ENCODE peak calls at places on chromosomes 5 and 9, in nine cellular contexts. Q is fibroblast of the aortic adventitia; X is HFF-Myc; J is GM06990; N is colonic mucosa; W is CD8-positive, alpha-beta T cell; M is hepatocyte; S is prostate gland; K is cardiac fibroblast. H is an unnamed sample.

GRCh38 chr5:126829098-126829497 is 52.2 kb downstream of the LMNB1 start:
- DNase-seq in W (no peak), M (no peak), S (no peak), X (no peak), K (no peak), J (no peak), Q (no peak), N (no peak), H (no peak)

GRCh38 chr9:130042406-130042930 is 521 bp downstream of the FNBP1 start:
- DNase-seq in M (peak), S (no peak), K (no peak), J (no peak), Q (no peak), W (peak), N (no peak), X (no peak), H (peak)

GRCh38 chr9:33795281-33795680 is at the start of gene PRSS3:
- DNase-seq in K (no peak), S (no peak), W (no peak), X (no peak), M (no peak), Q (no peak), J (no peak), N (no peak), H (no peak)

GRCh38 chr5:122959740-122960450 is 76.6 kb downstream of the PPIC start:
- DNase-seq in S (no peak), W (no peak), M (no peak), N (no peak), K (no peak), Q (no peak), X (no peak), J (no peak), H (peak)

GRCh38 chr9:118809160-118809625 is 560.0 kb downstream of the BRINP1 start:
- DNase-seq in X (no peak), Q (no peak), M (peak), W (no peak), J (no peak), N (no peak), S (no peak), K (no peak), H (no peak)

GRCh38 chr5:140214831-140215230 is 39.8 kb downstream of the CYSTM1 start:
- DNase-seq in K (peak), M (no peak), W (no peak), X (peak), N (no peak), S (no peak), J (no peak), Q (peak), H (peak)

GRCh38 chr5:134417707-134418106 is 6.0 kb upstream of the CDKN2AIPNL start:
- DNase-seq in M (no peak), W (no peak), N (no peak), Q (no peak), K (no peak), X (no peak), S (no peak), J (no peak), H (no peak)

GRCh38 chr9:91274950-91275349 is 86.8 kb downstream of the AUH start:
- DNase-seq in S (no peak), M (no peak), W (no peak), X (no peak), J (no peak), N (no peak), K (no peak), Q (no peak), H (no peak)

GRCh38 chr5:123700624-123701023 is 188.6 kb downstream of the CSNK1G3 start:
- DNase-seq in X (peak), S (peak), W (no peak), N (no peak), J (no peak), Q (peak), K (peak), M (peak), H (peak)

GRCh38 chr9:111298831-111299603 is 31.0 kb downstream of the OR2K2 start:
- DNase-seq in Q (peak), S (peak), N (no peak), W (no peak), J (peak), X (peak), K (peak), M (peak), H (peak)

GRCh38 chr9:96116275-96117051 is 185.5 kb downstream of the HSD17B3 start:
- DNase-seq in X (no peak), N (peak), Q (no peak), M (peak), J (no peak), W (no peak), K (no peak), S (peak), H (no peak)

GRCh38 chr9:72828281-72828731 is 124.5 kb downstream of the ALDH1A1 start:
- DNase-seq in J (no peak), W (no peak), N (no peak), M (peak), X (no peak), Q (peak), S (no peak), K (peak), H (peak)

GRCh38 chr5:121853853-121854252 is 2.2 kb downstream of the FTMT start:
- DNase-seq in K (no peak), S (no peak), N (no peak), Q (no peak), M (no peak), X (no peak), W (no peak), J (no peak), H (no peak)

GRCh38 chr5:157778121-157778805 is 34.8 kb downstream of the LSM11 start:
- DNase-seq in X (peak), K (no peak), N (peak), S (peak), J (no peak), W (no peak), Q (peak), M (peak), H (peak)

GRCh38 chr5:21573915-21574314 is 1279.2 kb downstream of the CDH12 start:
- DNase-seq in W (no peak), X (no peak), S (no peak), K (no peak), Q (no peak), N (no peak), J (no peak), M (no peak), H (no peak)

GRCh38 chr5:3994635-3995034 is 399.0 kb downstream of the IRX1 start:
- DNase-seq in J (no peak), W (no peak), M (no peak), Q (peak), N (no peak), K (peak), X (no peak), S (no peak), H (no peak)

GRCh38 chr9:3696368-3696767 is 170.6 kb upstream of the RFX3 start:
- DNase-seq in M (no peak), X (no peak), K (no peak), W (no peak), S (no peak), N (no peak), Q (no peak), J (no peak), H (no peak)

GRCh38 chr5:38465045-38465444 is 91.4 kb downstream of the LIFR start:
- DNase-seq in N (no peak), X (peak), Q (no peak), K (peak), S (no peak), J (no peak), M (no peak), W (no peak), H (peak)

GRCh38 chr9:131800366-131800765 is 60.5 kb upstream of the RAPGEF1 start:
- DNase-seq in N (no peak), X (no peak), Q (no peak), M (no peak), S (no peak), K (no peak), J (no peak), W (no peak), H (no peak)

GRCh38 chr5:139668064-139668880 is 20.1 kb downstream of the CXXC5 start:
- DNase-seq in N (no peak), W (peak), Q (no peak), K (peak), J (peak), X (no peak), S (no peak), M (peak), H (peak)

GRCh38 chr5:43649256-43649655 is 46.3 kb downstream of the NNT start:
- DNase-seq in S (no peak), W (no peak), N (no peak), X (no peak), K (peak), Q (peak), J (no peak), M (no peak), H (peak)

GRCh38 chr9:92155221-92155620 is 40.0 kb upstream of the SPTLC1 start:
- DNase-seq in N (no peak), Q (no peak), X (no peak), K (no peak), W (peak), J (no peak), S (no peak), M (no peak), H (no peak)

GRCh38 chr5:84086517-84086916 is 298.2 kb downstream of the EDIL3 start:
- DNase-seq in N (no peak), X (no peak), K (peak), J (no peak), S (no peak), Q (no peak), W (no peak), M (no peak), H (no peak)

GRCh38 chr5:7686794-7687193 is 164.1 kb downstream of the CFAP90 start:
- DNase-seq in K (no peak), S (no peak), W (no peak), J (no peak), Q (no peak), M (no peak), X (no peak), N (no peak), H (no peak)

GRCh38 chr9:70403618-70404025 is 10.8 kb downstream of the KLF9 start:
- DNase-seq in X (no peak), S (no peak), J (no peak), N (no peak), Q (peak), M (no peak), W (peak), K (no peak), H (no peak)

GRCh38 chr9:34995288-34996060 is 5.9 kb downstream of the DNAJB5 start:
- DNase-seq in N (no peak), S (no peak), J (no peak), Q (peak), W (no peak), X (no peak), K (peak), M (no peak), H (peak)

GRCh38 chr5:137630972-137631370 is 104.9 kb downstream of the KLHL3 start:
- DNase-seq in N (no peak), K (no peak), Q (no peak), J (no peak), X (no peak), M (no peak), W (no peak), S (no peak), H (no peak)

GRCh38 chr5:73446631-73447233 is 1.8 kb downstream of the FOXD1 start:
- DNase-seq in J (no peak), X (no peak), S (no peak), M (no peak), W (no peak), Q (no peak), K (peak), N (no peak), H (no peak)

GRCh38 chr5:73447234-73448071 is 1.1 kb downstream of the FOXD1 start:
- DNase-seq in S (no peak), K (peak), Q (peak), M (peak), X (no peak), J (no peak), W (peak), N (peak), H (peak)

GRCh38 chr5:73448451-73449136 is at the start of gene FOXD1:
- DNase-seq in K (peak), Q (peak), J (peak), W (peak), N (peak), M (peak), S (peak), X (peak), H (peak)

GRCh38 chr5:73450041-73450598 is 1.5 kb upstream of the FOXD1 start:
- DNase-seq in K (no peak), N (no peak), J (no peak), W (no peak), S (no peak), Q (no peak), M (no peak), X (no peak), H (no peak)

GRCh38 chr5:73448072-73448432 is 525 bp downstream of the FOXD1 start:
- DNase-seq in S (no peak), X (no peak), Q (no peak), K (no peak), W (peak), M (no peak), J (no peak), N (no peak), H (no peak)
- H3K4me3 ChIP-seq in S (peak), X (peak), Q (peak), K (peak), W (no peak), M (peak), J (peak), N (peak), H (peak)

GRCh38 chr9:113581865-113582697 is 118.6 kb downstream of the RGS3 start:
- DNase-seq in W (peak), Q (peak), M (no peak), J (peak), S (peak), X (peak), N (peak), K (peak), H (peak)
- TF ChIP-seq CTCF in W (peak), Q (peak), M (no peak), J (peak), S (no peak), X (peak), N (no peak), K (peak), H (peak)

GRCh38 chr9:114365194-114365593 is 22.6 kb downstream of the AKNA start:
- DNase-seq in W (no peak), K (no peak), J (no peak), Q (no peak), N (no peak), X (no peak), M (no peak), S (no peak), H (no peak)

GRCh38 chr9:114364123-114364522 is 23.7 kb downstream of the AKNA start:
- DNase-seq in K (peak), S (no peak), Q (peak), N (no peak), J (no peak), W (no peak), X (no peak), M (no peak), H (peak)

GRCh38 chr9:114362394-114362793 is 25.4 kb downstream of the AKNA start:
- DNase-seq in J (no peak), W (no peak), N (no peak), M (no peak), S (no peak), Q (no peak), K (no peak), X (no peak), H (no peak)

GRCh38 chr9:114364528-114365041 is 23.2 kb downstream of the AKNA start:
- DNase-seq in S (no peak), W (no peak), K (peak), Q (no peak), J (peak), N (no peak), M (no peak), X (no peak), H (no peak)

GRCh38 chr9:114363424-114363823 is 24.4 kb downstream of the AKNA start:
- DNase-seq in M (no peak), J (no peak), S (no peak), K (no peak), W (no peak), N (no peak), X (no peak), Q (no peak), H (no peak)
- H3K4me3 ChIP-seq in M (no peak), J (no peak), S (no peak), K (no peak), W (no peak), N (no peak), X (no peak), Q (no peak), H (no peak)

GRCh38 chr5:989961-990530 is 18.6 kb upstream of the NKD2 start:
- DNase-seq in S (no peak), N (peak), K (peak), M (peak), Q (no peak), J (no peak), X (no peak), W (no peak), H (peak)
- TF ChIP-seq CTCF in S (peak), N (no peak), K (peak), M (peak), Q (peak), J (peak), X (peak), W (no peak), H (peak)

DNA sequence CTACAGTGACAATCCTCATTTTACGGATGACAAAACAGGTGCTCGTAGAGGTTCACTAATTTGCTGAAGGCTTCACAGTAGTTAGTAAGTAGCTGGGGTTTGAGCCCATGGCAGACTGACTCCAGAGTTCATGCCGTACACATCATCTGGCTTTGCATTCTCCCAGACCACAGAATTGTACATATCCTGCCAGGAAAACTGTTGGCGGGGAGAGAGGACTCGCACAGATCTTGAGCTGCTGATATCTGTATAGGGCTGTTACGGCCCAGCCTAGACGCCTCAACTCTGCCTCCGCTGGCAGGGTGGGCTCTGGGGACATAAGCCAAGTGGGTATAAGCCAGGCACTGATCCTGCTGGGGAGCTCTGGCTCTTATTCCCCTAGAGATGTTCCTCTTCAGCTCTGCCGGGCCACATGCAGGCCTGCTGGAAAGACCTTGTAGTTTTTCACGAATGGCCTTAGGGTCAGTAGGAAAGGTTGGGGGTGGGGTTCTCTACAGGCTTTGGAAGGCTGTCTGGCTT is 16.3 kb downstream of the LARP1 start:
- DNase-seq in J (no peak), N (no peak), X (peak), K (peak), S (peak), M (peak), W (no peak), Q (peak), H (peak)
- H3K4me3 ChIP-seq in J (no peak), N (no peak), X (no peak), K (no peak), S (no peak), M (no peak), W (no peak), Q (peak), H (peak)

DNA sequence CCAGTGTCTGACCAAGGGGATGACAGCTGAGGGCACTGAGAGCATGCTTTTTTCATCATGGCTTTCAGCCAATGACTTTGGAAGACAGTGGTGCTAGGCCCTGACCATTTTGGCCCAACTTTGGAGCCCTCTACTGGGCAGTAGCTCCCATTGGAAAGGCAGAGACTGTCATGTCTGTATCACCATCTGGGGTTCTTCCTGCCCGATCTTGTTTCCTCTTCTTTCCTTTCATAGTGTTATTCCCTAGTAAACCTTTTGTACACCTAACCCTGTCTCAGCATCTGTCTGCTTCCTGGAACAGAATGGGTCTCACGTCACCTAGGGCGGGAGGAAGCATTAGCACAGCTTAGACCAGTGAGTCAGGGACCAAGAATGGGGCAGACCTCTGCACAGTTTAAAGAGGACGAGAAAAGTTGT is 97.4 kb upstream of the MAST4 start:
- DNase-seq in Q (peak), K (peak), N (no peak), X (peak), W (no peak), M (peak), S (no peak), J (no peak), H (no peak)
- TF ChIP-seq CTCF in Q (peak), K (peak), N (no peak), X (peak), W (no peak), M (no peak), S (no peak), J (peak), H (no peak)

GRCh38 chr9:120927125-120928014 is 774 bp upstream of the TRAF1 start:
- DNase-seq in M (no peak), J (peak), X (no peak), N (no peak), Q (no peak), K (no peak), S (no peak), W (no peak), H (no peak)
- H3K4me3 ChIP-seq in M (no peak), J (peak), X (no peak), N (no peak), Q (no peak), K (no peak), S (no peak), W (peak), H (no peak)

GRCh38 chr9:38132956-38133355 is 63.9 kb upstream of the SHB start:
- DNase-seq in Q (no peak), N (no peak), S (no peak), M (no peak), W (no peak), K (no peak), J (no peak), X (no peak), H (no peak)

GRCh38 chr9:38136386-38136785 is 67.4 kb upstream of the SHB start:
- DNase-seq in Q (no peak), J (no peak), N (no peak), X (no peak), M (no peak), K (no peak), W (no peak), S (no peak), H (no peak)

GRCh38 chr9:38134578-38134977 is 65.6 kb upstream of the SHB start:
- DNase-seq in W (no peak), K (no peak), N (no peak), J (no peak), S (no peak), M (no peak), Q (no peak), X (no peak), H (no peak)

GRCh38 chr9:38131729-38132128 is 62.7 kb upstream of the SHB start:
- DNase-seq in N (no peak), M (no peak), X (no peak), S (no peak), Q (no peak), K (no peak), W (no peak), J (no peak), H (no peak)

DNA sequence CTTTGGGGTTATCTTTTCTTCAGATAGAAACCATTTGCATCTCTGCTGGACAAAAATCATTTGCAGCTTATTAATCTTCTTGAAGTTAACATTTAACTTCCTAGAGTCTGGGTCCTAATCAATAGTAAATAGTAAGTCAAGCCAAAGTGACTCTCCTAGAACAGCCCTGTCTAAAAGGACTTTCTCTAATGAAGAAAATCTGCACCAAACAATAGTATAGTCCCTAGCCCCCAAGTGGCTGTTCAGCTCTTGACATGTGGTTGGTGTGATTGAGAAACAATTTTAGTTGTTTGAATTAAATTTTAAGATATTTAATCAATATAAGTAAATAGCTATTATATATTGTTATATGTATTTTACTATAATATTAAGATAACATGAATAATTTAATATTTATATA is 64.6 kb upstream of the SHB start:
- DNase-seq in K (no peak), J (no peak), W (no peak), Q (no peak), M (no peak), X (no peak), N (no peak), S (no peak), H (no peak)
- TF ChIP-seq CTCF in K (no peak), J (peak), W (no peak), Q (no peak), M (no peak), X (no peak), N (no peak), S (no peak), H (no peak)

GRCh38 chr5:150022681-150023080 is 22.1 kb downstream of the HMGXB3 start:
- DNase-seq in S (no peak), M (no peak), W (no peak), X (no peak), Q (no peak), N (no peak), J (no peak), K (no peak), H (no peak)
- H3K4me3 ChIP-seq in S (no peak), M (no peak), W (no peak), X (no peak), Q (no peak), N (no peak), J (no peak), K (no peak), H (no peak)